ENCODE peak calls at places on chromosomes 7 and 10, in four cellular contexts. I, A, X and J are unnamed samples.

GRCh38 chr10:125014086-125014830 is 72.3 kb downstream of the ZRANB1 start:
- DNase-seq in A (no peak), X (no peak), I (no peak), J (no peak)

GRCh38 chr7:144513332-144513731 is 109.8 kb upstream of the NOBOX start:
- DNase-seq in X (no peak), A (peak), I (no peak), J (no peak)

GRCh38 chr7:5557920-5558401 is 134.3 kb upstream of the TNRC18 start:
- DNase-seq in I (peak), X (no peak), A (peak), J (peak)

GRCh38 chr10:35192645-35193249 is 66.1 kb downstream of the CREM start:
- DNase-seq in I (no peak), A (no peak), X (no peak), J (no peak)

GRCh38 chr7:115672024-115672423 is 358.5 kb downstream of the TFEC start:
- DNase-seq in A (no peak), I (no peak), X (no peak), J (no peak)

GRCh38 chr7:116511552-116512523 is 12.3 kb downstream of the CAV2 start:
- DNase-seq in A (peak), I (peak), X (no peak), J (peak)

GRCh38 chr10:69045441-69046300 is 42.2 kb upstream of the SRGN start:
- DNase-seq in X (no peak), I (no peak), A (peak), J (no peak)

GRCh38 chr7:99976626-99977025 is 795 bp upstream of the AZGP1 start:
- DNase-seq in A (no peak), I (peak), X (no peak), J (no peak)

GRCh38 chr7:95905165-95905564 is 132.8 kb downstream of the DYNC1I1 start:
- DNase-seq in X (no peak), A (no peak), I (no peak), J (no peak)

GRCh38 chr10:20492447-20492846 is 404.7 kb downstream of the NEBL start:
- DNase-seq in I (no peak), X (no peak), A (no peak), J (no peak)

GRCh38 chr7:46244752-46245151 is 323.7 kb upstream of the IGFBP3 start:
- DNase-seq in I (no peak), X (no peak), A (no peak), J (no peak)

GRCh38 chr7:130070900-130071622 is 727 bp downstream of the KLHDC10 start:
- DNase-seq in X (no peak), I (no peak), A (no peak), J (peak)

GRCh38 chr7:130956417-130957139 is 222.6 kb upstream of the KLF14 start:
- DNase-seq in I (no peak), X (no peak), A (no peak), J (no peak)

GRCh38 chr10:88505680-88506215 is 77.4 kb downstream of the RNLS start:
- DNase-seq in A (no peak), X (peak), I (no peak), J (no peak)

GRCh38 chr10:49001861-49002675 is 62.4 kb upstream of the LRRC18 start:
- DNase-seq in I (no peak), X (no peak), A (no peak), J (no peak)

GRCh38 chr7:106767498-106768323 is 97.4 kb upstream of the PIK3CG start:
- DNase-seq in I (no peak), X (no peak), A (no peak), J (no peak)

GRCh38 chr10:35633006-35633980 is 8.8 kb downstream of the FZD8 start:
- DNase-seq in A (no peak), X (no peak), I (no peak), J (no peak)

GRCh38 chr10:112535432-112536038 is 88.5 kb downstream of the VTI1A start:
- DNase-seq in A (no peak), I (peak), X (no peak), J (no peak)

GRCh38 chr10:81018898-81019890 is 481.5 kb downstream of the SH2D4B start:
- DNase-seq in X (peak), I (peak), A (no peak), J (peak)

GRCh38 chr10:4051011-4051407 is 266.0 kb upstream of the KLF6 start:
- DNase-seq in X (no peak), I (no peak), A (no peak), J (no peak)

GRCh38 chr7:131546126-131546525 is 10.3 kb downstream of the PODXL start:
- DNase-seq in A (no peak), I (peak), X (no peak), J (no peak)

GRCh38 chr7:98730331-98730730 is 113.2 kb downstream of the NPTX2 start:
- DNase-seq in I (no peak), X (no peak), A (no peak), J (no peak)

GRCh38 chr10:48232717-48233447 is 41.6 kb downstream of the FRMPD2 start:
- DNase-seq in A (no peak), I (no peak), X (no peak), J (no peak)

GRCh38 chr10:82206831-82207230 is 331.8 kb downstream of the NRG3 start:
- DNase-seq in I (no peak), X (no peak), A (no peak), J (no peak)

GRCh38 chr10:123042708-123043408 is 34.1 kb downstream of the ACADSB start:
- DNase-seq in X (no peak), A (no peak), I (no peak), J (no peak)

GRCh38 chr7:138842111-138842510 is 44.1 kb upstream of the ATP6V0A4 start:
- DNase-seq in I (no peak), A (no peak), X (peak), J (no peak)

GRCh38 chr7:158077441-158077840 is 510.2 kb downstream of the PTPRN2 start:
- DNase-seq in I (no peak), A (no peak), X (no peak), J (no peak)

GRCh38 chr10:24849537-24850299 is 102.7 kb downstream of the PRTFDC1 start:
- DNase-seq in I (no peak), A (no peak), X (no peak), J (no peak)

GRCh38 chr7:32481176-32481575 is 9.0 kb downstream of the LSM5 start:
- DNase-seq in A (no peak), X (no peak), I (no peak), J (no peak)

GRCh38 chr7:28623105-28623730 is 210.9 kb downstream of the CREB5 start:
- DNase-seq in A (no peak), X (no peak), I (no peak), J (no peak)

GRCh38 chr10:13113544-13113943 is 13.6 kb downstream of the OPTN start:
- DNase-seq in X (no peak), A (no peak), I (no peak), J (no peak)

GRCh38 chr10:116627386-116627933 is 6.7 kb downstream of the PNLIPRP2 start:
- DNase-seq in A (no peak), I (peak), X (peak), J (peak)

GRCh38 chr10:124458473-124458872 is 3.1 kb upstream of the LHPP start:
- DNase-seq in X (no peak), A (no peak), I (no peak), J (no peak)

GRCh38 chr7:27213150-27213903 is 13.4 kb upstream of the HOXA13 start:
- DNase-seq in A (no peak), I (no peak), X (no peak), J (no peak)
- TF ChIP-seq EZH2 in A (no peak), I (no peak), X (peak), J (no peak)

GRCh38 chr7:92833766-92834605 is 2.4 kb downstream of the CDK6 start:
- DNase-seq in X (no peak), I (peak), A (no peak), J (peak)
- TF ChIP-seq CHD2 in X (no peak), I (no peak), A (peak), J (no peak)

GRCh38 chr10:99523251-99523773 is 9.4 kb upstream of the NKX2-3 start:
- DNase-seq in I (no peak), A (no peak), X (no peak), J (no peak)

GRCh38 chr10:99521474-99522077 is 11.2 kb upstream of the NKX2-3 start:
- DNase-seq in I (peak), X (no peak), A (no peak), J (no peak)

GRCh38 chr10:99522078-99522479 is 10.7 kb upstream of the NKX2-3 start:
- DNase-seq in A (no peak), X (no peak), I (no peak), J (no peak)

GRCh38 chr10:99524050-99524666 is 8.6 kb upstream of the NKX2-3 start:
- DNase-seq in A (no peak), I (no peak), X (no peak), J (no peak)

GRCh38 chr10:99522511-99523250 is 10.1 kb upstream of the NKX2-3 start:
- DNase-seq in X (no peak), A (no peak), I (no peak), J (no peak)
- TF ChIP-seq EZH2 in X (peak), A (no peak), I (peak), J (no peak)

GRCh38 chr10:131870411-131870810 is 30.4 kb upstream of the PPP2R2D start:
- DNase-seq in X (no peak), I (no peak), A (no peak), J (no peak)
- TF ChIP-seq CHD2 in X (no peak), I (no peak), A (no peak), J (no peak)

GRCh38 chr7:140078392-140078791 is 15.6 kb upstream of the PARP12 start:
- DNase-seq in X (no peak), I (no peak), A (no peak), J (no peak)
- TF ChIP-seq EZH2 in X (no peak), I (no peak), A (no peak), J (no peak)

GRCh38 chr10:113563306-113564088 is 10.6 kb downstream of the HABP2 start:
- DNase-seq in X (peak), I (peak), A (no peak), J (peak)
- TF ChIP-seq CHD2 in X (no peak), I (no peak), A (no peak), J (no peak)

GRCh38 chr7:18177815-18178660 is 150.4 kb upstream of the PRPS1L1 start:
- DNase-seq in I (peak), X (no peak), A (peak), J (peak)
- TF ChIP-seq EZH2 in I (no peak), X (no peak), A (no peak), J (no peak)